ENCODE peak calls at places on chromosomes 16 and 17, in seven cellular contexts. X is midbrain; H is heart left ventricle; E is posterior vena cava; D is stimulated activated CD8-positive, alpha-beta memory T cell treated with anti-CD3 and anti-CD28 coated beads, Interleukin-4, amount 100 ng/mL, for 4 hours; C is PC-3; O is adrenal gland. L is an unnamed sample.

GRCh38 chr16:86844691-86845090 is 266.3 kb downstream of the FOXL1 start:
- DNase-seq in X (no peak), H (no peak), E (no peak), D (no peak), C (peak), O (no peak), L (no peak)

GRCh38 chr17:42180922-42181850 is at the start of gene KCNH4:
- DNase-seq in X (peak), H (peak), E (peak), D (peak), C (no peak), O (peak), L (peak)

GRCh38 chr17:57874434-57875108 is 24.7 kb upstream of the MRPS23 start:
- DNase-seq in X (peak), H (peak), E (peak), D (no peak), C (no peak), O (peak), L (no peak)

GRCh38 chr17:67054011-67054591 is 9.7 kb downstream of the CACNG1 start:
- DNase-seq in X (no peak), H (no peak), E (no peak), D (no peak), C (no peak), O (no peak), L (no peak)

GRCh38 chr17:49585422-49586027 is 9.9 kb downstream of the NXPH3 start:
- DNase-seq in X (no peak), H (no peak), E (no peak), D (no peak), C (peak), O (no peak), L (no peak)

GRCh38 chr17:13351046-13351445 is 250.7 kb downstream of the HS3ST3A1 start:
- DNase-seq in X (no peak), H (no peak), E (no peak), D (no peak), C (peak), O (no peak), L (no peak)

GRCh38 chr17:17141860-17142552 is 64.1 kb downstream of the PLD6 start:
- DNase-seq in X (peak), H (no peak), E (no peak), D (no peak), C (no peak), O (peak), L (no peak)

GRCh38 chr16:11978080-11978479 is 1.5 kb downstream of the SNX29 start:
- DNase-seq in X (no peak), H (no peak), E (no peak), D (no peak), C (no peak), O (no peak), L (no peak)

GRCh38 chr16:7303014-7303676 is 29.5 kb upstream of the RBFOX1 start:
- DNase-seq in X (peak), H (peak), E (no peak), D (no peak), C (no peak), O (no peak), L (no peak)

GRCh38 chr17:73194514-73195222 is 1.8 kb downstream of the COG1 start:
- DNase-seq in X (no peak), H (no peak), E (no peak), D (no peak), C (peak), O (no peak), L (no peak)

GRCh38 chr16:90046122-90046970 is 27.1 kb upstream of the DBNDD1 start:
- DNase-seq in X (no peak), H (no peak), E (no peak), D (no peak), C (no peak), O (peak), L (no peak)

GRCh38 chr17:50361561-50362480 is 11.2 kb downstream of the MRPL27 start:
- DNase-seq in X (peak), H (peak), E (no peak), D (peak), C (peak), O (peak), L (peak)

GRCh38 chr17:692116-692515 is 22.5 kb downstream of the VPS53 start:
- DNase-seq in X (no peak), H (no peak), E (no peak), D (no peak), C (peak), O (no peak), L (no peak)

GRCh38 chr17:40290629-40291296 is 3.1 kb downstream of the CDC6 start:
- DNase-seq in X (peak), H (no peak), E (no peak), D (no peak), C (peak), O (peak), L (peak)

GRCh38 chr17:27276653-27277156 is 17.2 kb upstream of the WSB1 start:
- DNase-seq in X (no peak), H (no peak), E (no peak), D (no peak), C (no peak), O (no peak), L (no peak)

GRCh38 chr17:82014432-82014831 is 8.2 kb downstream of the CENPX start:
- DNase-seq in X (no peak), H (no peak), E (no peak), D (no peak), C (no peak), O (no peak), L (no peak)

GRCh38 chr17:28370035-28370743 is at the start of gene VTN:
- DNase-seq in X (no peak), H (peak), E (peak), D (no peak), C (no peak), O (peak), L (peak)

GRCh38 chr17:59756236-59756818 is 48.9 kb downstream of the VMP1 start:
- DNase-seq in X (no peak), H (no peak), E (no peak), D (no peak), C (peak), O (no peak), L (peak)